ENCODE peak calls at places on chromosomes 1 and 21, in six cellular contexts. J is ACHN, M is globus pallidus, U is AG08395, R is cardiac muscle cell, G is fibroblast of lung. B is an unnamed sample.

GRCh38 chr1:201436461-201436860 is 14.9 kb upstream of the TNNI1 start:
- DNase-seq in J (peak; percentile 35), M (no peak), U (peak; percentile 37), R (no peak), G (no peak), B (peak; percentile 60)

GRCh38 chr1:67685558-67686271 is 714 bp downstream of the GADD45A start:
- DNase-seq in J (no peak), M (peak; percentile 31), U (no peak), R (peak; percentile 52), G (peak; percentile 47), B (no peak)

GRCh38 chr1:229230893-229231753 is 39.8 kb upstream of the RAB4A start:
- DNase-seq in J (peak; percentile 48), M (no peak), U (no peak), R (peak; percentile 22), G (peak; percentile 36), B (peak; percentile 23)

GRCh38 chr1:220943319-220943718 is 64.1 kb downstream of the HLX start:
- DNase-seq in J (no peak), M (no peak), U (no peak), R (no peak), G (no peak), B (no peak)

GRCh38 chr1:43834280-43835140 is 99.1 kb upstream of the ARTN start:
- DNase-seq in J (no peak), M (peak; percentile 24), U (peak; percentile 74), R (peak; percentile 79), G (peak; percentile 97), B (no peak)

GRCh38 chr1:152623203-152623844 is 421 bp upstream of the LCE3A start:
- DNase-seq in J (peak; percentile 29), M (no peak), U (no peak), R (no peak), G (no peak), B (peak; percentile 40)

GRCh38 chr21:44464351-44464750 is 9.0 kb downstream of the LRRC3 start:
- DNase-seq in J (no peak), M (no peak), U (no peak), R (no peak), G (no peak), B (no peak)

GRCh38 chr1:187042538-187042937 is 213.8 kb downstream of the PLA2G4A start:
- DNase-seq in J (no peak), M (no peak), U (no peak), R (no peak), G (no peak), B (no peak)

GRCh38 chr1:205783904-205784303 is 8.6 kb upstream of the RAB29 start:
- DNase-seq in J (peak; percentile 92), M (no peak), U (peak; percentile 35), R (peak; percentile 11), G (peak; percentile 85), B (no peak)

B was measured in SK-MEL-5.